ENCODE peak calls at places on chromosome 18, in nine cellular contexts. One of them, this sample, is unnamed.

GRCh38 chr18:32048507-32049091 is 30.0 kb downstream of the RNF125 start:
- DNase-seq in breast epithelium: peak
- DNase-seq in HCT116: no peak
- DNase-seq in K562: no peak
- DNase-seq in GM23338: no peak
- DNase-seq in prostate gland: no peak
- DNase-seq in sigmoid colon: peak
- DNase-seq in H1: no peak
- DNase-seq in SK-N-SH: no peak
- DNase-seq in this sample: no peak

GRCh38 chr18:10852610-10853303 is 296.6 kb downstream of the PIEZO2 start:
- DNase-seq in H1: no peak
- DNase-seq in SK-N-SH: no peak
- DNase-seq in GM23338: no peak
- DNase-seq in sigmoid colon: no peak
- DNase-seq in prostate gland: no peak
- DNase-seq in breast epithelium: no peak
- DNase-seq in HCT116: no peak
- DNase-seq in K562: no peak
- DNase-seq in this sample: no peak

GRCh38 chr18:51149605-51150429 is 47.7 kb downstream of the MEX3C start:
- DNase-seq in H1: no peak
- DNase-seq in sigmoid colon: no peak
- DNase-seq in HCT116: no peak
- DNase-seq in SK-N-SH: no peak
- DNase-seq in K562: no peak
- DNase-seq in GM23338: no peak
- DNase-seq in breast epithelium: no peak
- DNase-seq in prostate gland: no peak
- DNase-seq in this sample: no peak

GRCh38 chr18:66872277-66872676 is 268.4 kb upstream of the CDH19 start:
- DNase-seq in sigmoid colon: no peak
- DNase-seq in GM23338: peak
- DNase-seq in SK-N-SH: peak
- DNase-seq in HCT116: no peak
- DNase-seq in K562: no peak
- DNase-seq in H1: no peak
- DNase-seq in breast epithelium: no peak
- DNase-seq in prostate gland: no peak
- DNase-seq in this sample: peak

GRCh38 chr18:11387880-11388279 is 221.5 kb upstream of the SLC35G4 start:
- DNase-seq in H1: no peak
- DNase-seq in breast epithelium: no peak
- DNase-seq in HCT116: peak
- DNase-seq in sigmoid colon: no peak
- DNase-seq in SK-N-SH: peak
- DNase-seq in prostate gland: no peak
- DNase-seq in GM23338: peak
- DNase-seq in K562: peak
- DNase-seq in this sample: no peak

GRCh38 chr18:12452801-12453200 is 45.1 kb downstream of the PRELID3A start:
- DNase-seq in GM23338: no peak
- DNase-seq in SK-N-SH: no peak
- DNase-seq in sigmoid colon: no peak
- DNase-seq in K562: no peak
- DNase-seq in prostate gland: no peak
- DNase-seq in H1: no peak
- DNase-seq in breast epithelium: no peak
- DNase-seq in HCT116: no peak
- DNase-seq in this sample: no peak

GRCh38 chr18:47120428-47120827 is 29.9 kb downstream of the HDHD2 start:
- DNase-seq in HCT116: no peak
- DNase-seq in SK-N-SH: no peak
- DNase-seq in sigmoid colon: no peak
- DNase-seq in H1: no peak
- DNase-seq in GM23338: no peak
- DNase-seq in prostate gland: no peak
- DNase-seq in breast epithelium: no peak
- DNase-seq in K562: no peak
- DNase-seq in this sample: no peak

GRCh38 chr18:75544496-75544895 is 117.0 kb upstream of the SMIM21 start:
- DNase-seq in HCT116: peak
- DNase-seq in K562: no peak
- DNase-seq in prostate gland: no peak
- DNase-seq in SK-N-SH: no peak
- DNase-seq in sigmoid colon: no peak
- DNase-seq in GM23338: no peak
- DNase-seq in breast epithelium: no peak
- DNase-seq in H1: no peak
- DNase-seq in this sample: no peak

GRCh38 chr18:2826581-2826980 is 20.2 kb upstream of the EMILIN2 start:
- DNase-seq in prostate gland: no peak
- DNase-seq in HCT116: no peak
- DNase-seq in SK-N-SH: no peak
- DNase-seq in sigmoid colon: peak
- DNase-seq in H1: no peak
- DNase-seq in K562: peak
- DNase-seq in breast epithelium: peak
- DNase-seq in GM23338: peak
- DNase-seq in this sample: no peak

GRCh38 chr18:7980136-7980535 is 413.0 kb downstream of the PTPRM start:
- DNase-seq in HCT116: peak
- DNase-seq in K562: peak
- DNase-seq in breast epithelium: no peak
- DNase-seq in H1: peak
- DNase-seq in SK-N-SH: no peak
- DNase-seq in prostate gland: no peak
- DNase-seq in GM23338: peak
- DNase-seq in sigmoid colon: no peak
- DNase-seq in this sample: no peak

GRCh38 chr18:79384151-79384807 is 11.5 kb upstream of the NFATC1 start:
- DNase-seq in prostate gland: no peak
- DNase-seq in sigmoid colon: peak
- DNase-seq in K562: no peak
- DNase-seq in GM23338: no peak
- DNase-seq in breast epithelium: no peak
- DNase-seq in SK-N-SH: peak
- DNase-seq in HCT116: no peak
- DNase-seq in H1: no peak
- DNase-seq in this sample: no peak

GRCh38 chr18:47932603-47933002 is 2.1 kb upstream of the SMAD2 start:
- DNase-seq in breast epithelium: no peak
- DNase-seq in GM23338: peak
- DNase-seq in sigmoid colon: no peak
- DNase-seq in HCT116: no peak
- DNase-seq in H1: no peak
- DNase-seq in SK-N-SH: no peak
- DNase-seq in prostate gland: no peak
- DNase-seq in K562: no peak
- DNase-seq in this sample: no peak

GRCh38 chr18:33355756-33356155 is 84.8 kb downstream of the CCDC178 start:
- DNase-seq in SK-N-SH: no peak
- DNase-seq in GM23338: no peak
- DNase-seq in K562: no peak
- DNase-seq in HCT116: no peak
- DNase-seq in prostate gland: no peak
- DNase-seq in breast epithelium: no peak
- DNase-seq in sigmoid colon: no peak
- DNase-seq in H1: no peak
- DNase-seq in this sample: no peak

DNA sequence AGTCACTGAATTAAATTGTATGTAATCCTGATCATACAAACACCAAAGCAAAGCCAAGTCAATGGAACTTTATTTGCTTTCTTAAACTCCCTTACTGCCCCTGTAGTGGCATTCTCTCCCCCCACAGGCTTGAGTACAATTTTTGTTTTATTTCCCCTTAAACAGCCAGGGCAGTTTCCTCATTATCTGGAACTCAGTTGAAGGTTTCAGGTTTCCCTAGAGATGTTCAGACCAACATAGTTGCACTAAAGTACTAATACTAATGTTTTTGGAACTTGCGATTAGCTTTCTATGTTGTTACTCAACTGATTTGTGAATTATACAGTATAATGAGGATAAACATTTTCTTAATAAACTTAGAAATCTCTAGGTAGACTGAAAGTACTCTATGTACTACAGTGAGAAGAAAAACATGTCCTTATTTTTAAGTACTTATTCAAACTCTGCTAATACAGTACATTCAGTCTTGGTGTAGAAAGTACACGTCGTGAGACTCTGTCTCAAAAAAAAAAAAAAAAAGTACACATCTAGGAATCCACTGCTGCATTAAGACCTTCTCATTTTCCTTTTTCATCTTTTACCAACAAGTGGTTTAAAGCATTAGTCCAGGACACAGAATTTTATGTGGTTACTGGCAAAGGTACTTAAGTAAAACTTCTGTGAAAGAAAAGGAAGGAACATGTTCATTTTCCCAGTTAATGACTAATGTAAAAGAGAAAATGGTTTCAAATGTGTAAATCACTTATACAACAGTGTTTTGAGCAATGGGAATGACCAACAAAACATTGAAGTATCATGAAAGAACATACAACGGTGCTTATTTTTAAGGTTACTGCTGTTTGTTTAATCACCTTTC is 209.5 kb upstream of the SMAD7 start:
- DNase-seq in breast epithelium: no peak
- DNase-seq in HCT116: no peak
- DNase-seq in GM23338: no peak
- DNase-seq in H1: no peak
- DNase-seq in SK-N-SH: no peak
- DNase-seq in prostate gland: no peak
- DNase-seq in K562: no peak
- DNase-seq in sigmoid colon: no peak
- DNase-seq in this sample: no peak
- H3K4me3 ChIP-seq in breast epithelium: no peak
- H3K4me3 ChIP-seq in HCT116: no peak
- H3K4me3 ChIP-seq in GM23338: no peak
- H3K4me3 ChIP-seq in H1: no peak
- H3K4me3 ChIP-seq in SK-N-SH: no peak
- H3K4me3 ChIP-seq in prostate gland: no peak
- H3K4me3 ChIP-seq in K562: no peak
- H3K4me3 ChIP-seq in sigmoid colon: no peak
- H3K4me3 ChIP-seq in this sample: no peak

GRCh38 chr18:25052426-25052825 is 299.5 kb downstream of the ZNF521 start:
- DNase-seq in GM23338: no peak
- DNase-seq in K562: no peak
- DNase-seq in prostate gland: no peak
- DNase-seq in H1: no peak
- DNase-seq in SK-N-SH: no peak
- DNase-seq in sigmoid colon: no peak
- DNase-seq in HCT116: no peak
- DNase-seq in breast epithelium: no peak
- DNase-seq in this sample: no peak

GRCh38 chr18:25056456-25056855 is 295.5 kb downstream of the ZNF521 start:
- DNase-seq in breast epithelium: no peak
- DNase-seq in K562: no peak
- DNase-seq in HCT116: no peak
- DNase-seq in prostate gland: no peak
- DNase-seq in GM23338: no peak
- DNase-seq in H1: no peak
- DNase-seq in SK-N-SH: no peak
- DNase-seq in sigmoid colon: no peak
- DNase-seq in this sample: no peak

GRCh38 chr18:25057491-25058050 is 294.4 kb downstream of the ZNF521 start:
- DNase-seq in H1: no peak
- DNase-seq in sigmoid colon: no peak
- DNase-seq in GM23338: no peak
- DNase-seq in prostate gland: no peak
- DNase-seq in K562: no peak
- DNase-seq in HCT116: no peak
- DNase-seq in SK-N-SH: no peak
- DNase-seq in breast epithelium: no peak
- DNase-seq in this sample: no peak

GRCh38 chr18:25053484-25053883 is 298.5 kb downstream of the ZNF521 start:
- DNase-seq in prostate gland: no peak
- DNase-seq in sigmoid colon: no peak
- DNase-seq in breast epithelium: no peak
- DNase-seq in H1: no peak
- DNase-seq in HCT116: no peak
- DNase-seq in GM23338: no peak
- DNase-seq in SK-N-SH: no peak
- DNase-seq in K562: no peak
- DNase-seq in this sample: no peak

GRCh38 chr18:25055076-25055475 is 296.9 kb downstream of the ZNF521 start:
- DNase-seq in H1: no peak
- DNase-seq in prostate gland: no peak
- DNase-seq in HCT116: no peak
- DNase-seq in SK-N-SH: no peak
- DNase-seq in sigmoid colon: no peak
- DNase-seq in K562: no peak
- DNase-seq in GM23338: no peak
- DNase-seq in breast epithelium: no peak
- DNase-seq in this sample: no peak
- TF ChIP-seq POLR2AphosphoS5 in H1: no peak
- TF ChIP-seq POLR2AphosphoS5 in prostate gland: no peak
- TF ChIP-seq POLR2AphosphoS5 in HCT116: no peak
- TF ChIP-seq POLR2AphosphoS5 in SK-N-SH: no peak
- TF ChIP-seq POLR2AphosphoS5 in sigmoid colon: no peak
- TF ChIP-seq POLR2AphosphoS5 in K562: no peak
- TF ChIP-seq POLR2AphosphoS5 in GM23338: no peak
- TF ChIP-seq POLR2AphosphoS5 in breast epithelium: no peak
- TF ChIP-seq POLR2AphosphoS5 in this sample: no peak

DNA sequence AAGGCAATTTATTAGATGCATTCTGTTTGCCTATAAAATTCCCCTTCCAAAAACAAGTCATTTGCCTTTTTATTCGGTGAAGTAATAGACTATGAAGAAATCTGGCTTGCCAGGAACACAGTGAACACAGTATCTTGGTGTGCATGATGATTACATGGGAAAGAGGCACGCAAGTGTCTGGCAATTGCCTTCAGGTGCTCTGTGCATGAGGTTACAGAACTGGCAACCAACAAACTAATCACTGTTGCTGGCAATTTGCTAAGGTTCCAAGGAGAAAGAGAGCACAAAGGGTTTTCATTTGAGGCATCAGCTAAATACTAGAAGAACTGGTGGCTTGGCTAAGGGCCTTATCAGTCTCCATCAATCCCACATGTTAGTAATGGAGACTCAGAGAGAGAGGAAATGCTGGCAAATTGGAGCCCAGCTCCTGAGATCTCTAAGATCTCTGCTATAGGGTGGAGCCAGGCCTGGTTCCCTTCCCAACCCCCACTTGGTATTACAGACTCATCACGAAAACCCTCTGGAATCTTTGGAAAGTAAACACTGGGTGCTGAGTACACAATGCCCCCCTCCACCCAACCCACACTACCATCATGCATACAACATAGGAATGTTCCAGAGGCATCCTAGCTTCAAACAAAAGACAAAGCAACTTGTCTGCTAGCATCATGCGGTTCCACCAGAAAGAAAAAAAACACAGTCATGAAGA is 10.4 kb downstream of the RNF152 start:
- DNase-seq in K562: no peak
- DNase-seq in sigmoid colon: no peak
- DNase-seq in HCT116: no peak
- DNase-seq in H1: no peak
- DNase-seq in SK-N-SH: peak
- DNase-seq in breast epithelium: peak
- DNase-seq in prostate gland: no peak
- DNase-seq in GM23338: peak
- DNase-seq in this sample: no peak
- H3K27ac ChIP-seq in K562: no peak
- H3K27ac ChIP-seq in sigmoid colon: no peak
- H3K27ac ChIP-seq in HCT116: no peak
- H3K27ac ChIP-seq in H1: no peak
- H3K27ac ChIP-seq in SK-N-SH: peak
- H3K27ac ChIP-seq in breast epithelium: peak
- H3K27ac ChIP-seq in prostate gland: no peak
- H3K27ac ChIP-seq in GM23338: no peak
- H3K27ac ChIP-seq in this sample: no peak

GRCh38 chr18:34493099-34493544 is 217.0 kb upstream of the DTNA start:
- DNase-seq in GM23338: peak
- DNase-seq in K562: no peak
- DNase-seq in SK-N-SH: peak
- DNase-seq in sigmoid colon: peak
- DNase-seq in prostate gland: peak
- DNase-seq in HCT116: no peak
- DNase-seq in H1: peak
- DNase-seq in breast epithelium: peak
- DNase-seq in this sample: no peak
- H3K4me3 ChIP-seq in GM23338: peak
- H3K4me3 ChIP-seq in K562: no peak
- H3K4me3 ChIP-seq in SK-N-SH: peak
- H3K4me3 ChIP-seq in sigmoid colon: peak
- H3K4me3 ChIP-seq in prostate gland: peak
- H3K4me3 ChIP-seq in HCT116: no peak
- H3K4me3 ChIP-seq in H1: peak
- H3K4me3 ChIP-seq in breast epithelium: peak
- H3K4me3 ChIP-seq in this sample: peak

This sample was measured in SK-N-MC.